ENCODE peak calls at places on chromosomes 12 and 14, in ten cellular contexts. One of them, this sample, is unnamed.

GRCh38 chr12:112270673-112271072 is 111.6 kb downstream of the HECTD4 start:
- DNase-seq in fibroblast of lung: no peak
- DNase-seq in heart left ventricle: no peak
- DNase-seq in NB4: no peak
- DNase-seq in thoracic aorta: no peak
- DNase-seq in fibroblast of the aortic adventitia: peak
- DNase-seq in endothelial cell: no peak
- DNase-seq in tibial artery: no peak
- DNase-seq in ovary: no peak
- DNase-seq in HFFc6: no peak
- DNase-seq in this sample: no peak

GRCh38 chr12:29662737-29663323 is 120.9 kb downstream of the TMTC1 start:
- DNase-seq in endothelial cell: no peak
- DNase-seq in NB4: no peak
- DNase-seq in ovary: no peak
- DNase-seq in tibial artery: no peak
- DNase-seq in fibroblast of the aortic adventitia: peak
- DNase-seq in thoracic aorta: no peak
- DNase-seq in HFFc6: no peak
- DNase-seq in fibroblast of lung: no peak
- DNase-seq in heart left ventricle: no peak
- DNase-seq in this sample: no peak

GRCh38 chr14:71290960-71291466 is 383.8 kb downstream of the PCNX1 start:
- DNase-seq in endothelial cell: no peak
- DNase-seq in HFFc6: peak
- DNase-seq in heart left ventricle: no peak
- DNase-seq in thoracic aorta: no peak
- DNase-seq in fibroblast of lung: peak
- DNase-seq in fibroblast of the aortic adventitia: peak
- DNase-seq in ovary: no peak
- DNase-seq in NB4: peak
- DNase-seq in tibial artery: no peak
- DNase-seq in this sample: no peak

GRCh38 chr12:32290411-32290810 is 108.9 kb upstream of the FGD4 start:
- DNase-seq in ovary: no peak
- DNase-seq in thoracic aorta: no peak
- DNase-seq in HFFc6: peak
- DNase-seq in fibroblast of lung: peak
- DNase-seq in tibial artery: no peak
- DNase-seq in endothelial cell: no peak
- DNase-seq in fibroblast of the aortic adventitia: peak
- DNase-seq in heart left ventricle: no peak
- DNase-seq in NB4: no peak
- DNase-seq in this sample: no peak

GRCh38 chr12:96228566-96229248 is 34.5 kb downstream of the ELK3 start:
- DNase-seq in tibial artery: no peak
- DNase-seq in heart left ventricle: no peak
- DNase-seq in HFFc6: no peak
- DNase-seq in fibroblast of lung: no peak
- DNase-seq in thoracic aorta: no peak
- DNase-seq in endothelial cell: no peak
- DNase-seq in fibroblast of the aortic adventitia: no peak
- DNase-seq in NB4: no peak
- DNase-seq in ovary: no peak
- DNase-seq in this sample: no peak

GRCh38 chr12:127162307-127162706 is 1104.7 kb upstream of the TMEM132C start:
- DNase-seq in heart left ventricle: no peak
- DNase-seq in fibroblast of lung: peak
- DNase-seq in fibroblast of the aortic adventitia: no peak
- DNase-seq in endothelial cell: no peak
- DNase-seq in NB4: no peak
- DNase-seq in tibial artery: no peak
- DNase-seq in HFFc6: no peak
- DNase-seq in thoracic aorta: no peak
- DNase-seq in ovary: no peak
- DNase-seq in this sample: peak

GRCh38 chr14:26598081-26598671 is 343 bp upstream of the NOVA1 start:
- DNase-seq in endothelial cell: peak
- DNase-seq in NB4: no peak
- DNase-seq in HFFc6: no peak
- DNase-seq in thoracic aorta: peak
- DNase-seq in ovary: peak
- DNase-seq in fibroblast of the aortic adventitia: peak
- DNase-seq in tibial artery: peak
- DNase-seq in fibroblast of lung: peak
- DNase-seq in heart left ventricle: peak
- DNase-seq in this sample: peak

GRCh38 chr12:130457215-130457614 is 119.5 kb downstream of the PIWIL1 start:
- DNase-seq in endothelial cell: no peak
- DNase-seq in fibroblast of lung: no peak
- DNase-seq in NB4: no peak
- DNase-seq in heart left ventricle: no peak
- DNase-seq in fibroblast of the aortic adventitia: no peak
- DNase-seq in thoracic aorta: no peak
- DNase-seq in HFFc6: no peak
- DNase-seq in tibial artery: no peak
- DNase-seq in ovary: no peak
- DNase-seq in this sample: no peak

GRCh38 chr12:103840399-103840880 is 594 bp downstream of the NT5DC3 start:
- DNase-seq in thoracic aorta: peak
- DNase-seq in NB4: peak
- DNase-seq in tibial artery: peak
- DNase-seq in fibroblast of lung: peak
- DNase-seq in ovary: peak
- DNase-seq in endothelial cell: peak
- DNase-seq in fibroblast of the aortic adventitia: peak
- DNase-seq in heart left ventricle: peak
- DNase-seq in HFFc6: peak
- DNase-seq in this sample: no peak

GRCh38 chr12:120352117-120352516 is 16.8 kb downstream of the MSI1 start:
- DNase-seq in HFFc6: peak
- DNase-seq in fibroblast of the aortic adventitia: peak
- DNase-seq in thoracic aorta: no peak
- DNase-seq in NB4: no peak
- DNase-seq in endothelial cell: no peak
- DNase-seq in fibroblast of lung: peak
- DNase-seq in ovary: no peak
- DNase-seq in tibial artery: no peak
- DNase-seq in heart left ventricle: no peak
- DNase-seq in this sample: no peak

DNA sequence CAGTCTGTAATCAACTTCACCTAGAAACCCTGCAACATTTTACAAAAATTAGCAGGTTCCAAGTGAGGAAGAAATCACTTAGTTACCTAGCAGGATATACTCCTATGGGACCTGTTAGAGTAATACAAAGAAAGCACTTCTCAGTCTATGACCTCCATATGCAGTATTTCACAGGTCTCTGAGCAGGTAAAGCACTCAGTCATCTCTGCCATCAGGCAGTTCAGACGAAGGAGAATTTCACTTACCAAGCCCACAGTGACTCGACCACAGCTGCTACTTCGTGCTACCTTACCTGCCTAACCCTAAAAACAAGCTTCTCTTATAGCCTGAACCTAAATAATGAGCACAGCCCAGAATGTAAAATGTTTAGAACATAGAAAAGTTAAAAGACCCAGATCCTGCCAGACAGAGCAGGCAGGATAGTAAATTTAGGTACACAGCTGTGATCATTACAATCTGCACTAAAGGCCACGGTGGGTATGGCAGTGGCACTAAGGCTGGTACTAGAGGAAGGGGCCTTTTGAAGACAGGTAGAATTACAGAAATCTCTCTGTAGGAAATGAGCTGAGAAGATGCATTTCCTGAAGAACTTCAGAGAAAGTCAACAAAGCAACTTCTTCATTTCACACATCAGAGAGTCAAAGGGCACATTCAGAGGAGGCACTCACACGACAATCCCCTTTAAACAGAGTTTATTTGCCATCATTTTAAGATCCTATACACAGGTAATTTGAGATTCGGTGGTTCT is 35.7 kb downstream of the DCAF5 start:
- DNase-seq in fibroblast of lung: no peak
- DNase-seq in tibial artery: no peak
- DNase-seq in HFFc6: no peak
- DNase-seq in fibroblast of the aortic adventitia: no peak
- DNase-seq in thoracic aorta: no peak
- DNase-seq in endothelial cell: no peak
- DNase-seq in heart left ventricle: no peak
- DNase-seq in ovary: no peak
- DNase-seq in NB4: no peak
- DNase-seq in this sample: no peak
- TF ChIP-seq CTCF in fibroblast of lung: no peak
- TF ChIP-seq CTCF in tibial artery: no peak
- TF ChIP-seq CTCF in HFFc6: no peak
- TF ChIP-seq CTCF in fibroblast of the aortic adventitia: no peak
- TF ChIP-seq CTCF in thoracic aorta: no peak
- TF ChIP-seq CTCF in endothelial cell: no peak
- TF ChIP-seq CTCF in heart left ventricle: no peak
- TF ChIP-seq CTCF in ovary: no peak
- TF ChIP-seq CTCF in NB4: no peak
- TF ChIP-seq CTCF in this sample: no peak

GRCh38 chr14:73937012-73937411 is 12.9 kb downstream of the FAM161B start:
- DNase-seq in heart left ventricle: no peak
- DNase-seq in endothelial cell: no peak
- DNase-seq in fibroblast of the aortic adventitia: no peak
- DNase-seq in fibroblast of lung: no peak
- DNase-seq in NB4: no peak
- DNase-seq in ovary: no peak
- DNase-seq in HFFc6: no peak
- DNase-seq in thoracic aorta: no peak
- DNase-seq in tibial artery: no peak
- DNase-seq in this sample: no peak

DNA sequence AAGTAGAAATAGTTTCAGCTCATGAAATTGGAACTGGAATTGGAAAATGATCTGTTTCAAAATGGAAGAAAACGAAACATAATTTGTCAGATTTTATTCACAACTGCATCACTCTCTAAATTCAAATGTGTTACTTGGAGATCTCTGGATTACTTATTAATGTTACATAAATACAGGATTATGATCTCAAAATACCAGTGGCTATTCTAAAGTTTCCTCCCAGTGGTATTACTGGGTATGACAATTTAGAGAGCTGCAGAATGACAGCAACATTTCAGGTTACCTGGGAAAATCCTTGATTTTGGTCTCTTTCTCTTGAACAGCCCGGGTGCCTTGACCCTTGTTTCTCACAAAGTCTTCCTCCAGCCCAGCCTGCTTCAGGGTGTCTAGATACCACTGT is 14.2 kb downstream of the FAM161B start:
- DNase-seq in fibroblast of the aortic adventitia: peak
- DNase-seq in NB4: no peak
- DNase-seq in ovary: no peak
- DNase-seq in tibial artery: no peak
- DNase-seq in endothelial cell: no peak
- DNase-seq in fibroblast of lung: no peak
- DNase-seq in HFFc6: no peak
- DNase-seq in thoracic aorta: no peak
- DNase-seq in heart left ventricle: no peak
- DNase-seq in this sample: no peak
- TF ChIP-seq CTCF in fibroblast of the aortic adventitia: peak
- TF ChIP-seq CTCF in NB4: no peak
- TF ChIP-seq CTCF in ovary: no peak
- TF ChIP-seq CTCF in tibial artery: no peak
- TF ChIP-seq CTCF in endothelial cell: peak
- TF ChIP-seq CTCF in fibroblast of lung: peak
- TF ChIP-seq CTCF in HFFc6: peak
- TF ChIP-seq CTCF in thoracic aorta: peak
- TF ChIP-seq CTCF in heart left ventricle: no peak
- TF ChIP-seq CTCF in this sample: peak

GRCh38 chr14:93984987-93985410 is 8.6 kb upstream of the ASB2 start:
- DNase-seq in thoracic aorta: no peak
- DNase-seq in NB4: peak
- DNase-seq in endothelial cell: peak
- DNase-seq in heart left ventricle: no peak
- DNase-seq in ovary: no peak
- DNase-seq in fibroblast of the aortic adventitia: peak
- DNase-seq in fibroblast of lung: peak
- DNase-seq in HFFc6: peak
- DNase-seq in tibial artery: peak
- DNase-seq in this sample: no peak
- TF ChIP-seq CTCF in thoracic aorta: peak
- TF ChIP-seq CTCF in NB4: peak
- TF ChIP-seq CTCF in endothelial cell: no peak
- TF ChIP-seq CTCF in heart left ventricle: no peak
- TF ChIP-seq CTCF in ovary: no peak
- TF ChIP-seq CTCF in fibroblast of the aortic adventitia: peak
- TF ChIP-seq CTCF in fibroblast of lung: peak
- TF ChIP-seq CTCF in HFFc6: peak
- TF ChIP-seq CTCF in tibial artery: peak
- TF ChIP-seq CTCF in this sample: peak

GRCh38 chr12:78229491-78230209 is 399.0 kb downstream of the NAV3 start:
- DNase-seq in tibial artery: no peak
- DNase-seq in thoracic aorta: no peak
- DNase-seq in fibroblast of lung: peak
- DNase-seq in endothelial cell: peak
- DNase-seq in NB4: peak
- DNase-seq in heart left ventricle: no peak
- DNase-seq in ovary: no peak
- DNase-seq in fibroblast of the aortic adventitia: peak
- DNase-seq in HFFc6: peak
- DNase-seq in this sample: no peak
- TF ChIP-seq CTCF in tibial artery: no peak
- TF ChIP-seq CTCF in thoracic aorta: no peak
- TF ChIP-seq CTCF in fibroblast of lung: peak
- TF ChIP-seq CTCF in endothelial cell: peak
- TF ChIP-seq CTCF in NB4: peak
- TF ChIP-seq CTCF in heart left ventricle: peak
- TF ChIP-seq CTCF in ovary: peak
- TF ChIP-seq CTCF in fibroblast of the aortic adventitia: peak
- TF ChIP-seq CTCF in HFFc6: peak
- TF ChIP-seq CTCF in this sample: peak

DNA sequence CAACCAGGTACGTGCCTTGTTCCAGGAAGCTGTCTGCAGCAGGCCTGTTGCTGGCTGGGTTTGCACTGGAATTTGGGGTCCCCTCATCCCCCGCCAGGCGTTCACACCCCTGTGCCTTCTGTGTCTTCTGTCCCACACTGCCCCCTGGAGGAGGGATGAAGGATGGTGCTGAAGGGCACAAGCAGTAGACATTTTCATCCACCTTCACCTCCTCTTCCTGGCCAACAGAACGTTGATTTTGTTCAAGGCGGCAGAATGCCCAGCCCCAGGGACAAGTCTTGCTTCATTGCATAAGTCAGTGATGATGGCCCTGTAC is 122.1 kb downstream of the CALM1 start:
- DNase-seq in ovary: no peak
- DNase-seq in thoracic aorta: no peak
- DNase-seq in NB4: peak
- DNase-seq in fibroblast of lung: no peak
- DNase-seq in tibial artery: no peak
- DNase-seq in heart left ventricle: peak
- DNase-seq in HFFc6: no peak
- DNase-seq in endothelial cell: peak
- DNase-seq in fibroblast of the aortic adventitia: no peak
- DNase-seq in this sample: no peak
- TF ChIP-seq CTCF in ovary: no peak
- TF ChIP-seq CTCF in thoracic aorta: peak
- TF ChIP-seq CTCF in NB4: peak
- TF ChIP-seq CTCF in fibroblast of lung: peak
- TF ChIP-seq CTCF in tibial artery: peak
- TF ChIP-seq CTCF in heart left ventricle: peak
- TF ChIP-seq CTCF in HFFc6: peak
- TF ChIP-seq CTCF in endothelial cell: peak
- TF ChIP-seq CTCF in fibroblast of the aortic adventitia: peak
- TF ChIP-seq CTCF in this sample: peak

This sample was measured in osteocyte.